ENCODE peak calls at places on chromosomes 1 and 21, in six cellular contexts. X is H1, F is H9, Q is neuronal stem cell, A is IMR-90, C is trophoblast cell. T is an unnamed sample.

GRCh38 chr1:47655521-47656300 is 217.9 kb downstream of the FOXD2 start:
- DNase-seq in X (no peak), F (peak; percentile 8), Q (no peak), A (no peak), C (no peak), T (no peak)

GRCh38 chr1:15442759-15443158 is 4.5 kb downstream of the CTRC start:
- DNase-seq in X (no peak), F (no peak), Q (no peak), A (no peak), C (no peak), T (no peak)

GRCh38 chr1:199808110-199808870 is 219.2 kb upstream of the NR5A2 start:
- DNase-seq in X (no peak), F (no peak), Q (no peak), A (peak; percentile 4), C (peak; percentile 73), T (no peak)

GRCh38 chr1:150484861-150485260 is 2.4 kb upstream of the TARS2 start:
- DNase-seq in X (no peak), F (no peak), Q (no peak), A (peak; percentile 24), C (no peak), T (peak; percentile 32)

GRCh38 chr21:33541105-33541711 is 709 bp downstream of the GART start:
- DNase-seq in X (no peak), F (no peak), Q (no peak), A (peak; percentile 39), C (no peak), T (peak; percentile 63)

GRCh38 chr1:29767088-29767685 is 530.9 kb downstream of the PTPRU start:
- DNase-seq in X (no peak), F (no peak), Q (no peak), A (no peak), C (no peak), T (no peak)

GRCh38 chr1:228434674-228435073 is 18.0 kb upstream of the TRIM17 start:
- DNase-seq in X (no peak), F (no peak), Q (no peak), A (no peak), C (no peak), T (no peak)

GRCh38 chr1:50181027-50181663 is 72.4 kb downstream of the ELAVL4 start:
- DNase-seq in X (no peak), F (no peak), Q (no peak), A (no peak), C (no peak), T (no peak)

GRCh38 chr1:17218939-17219338 is 14.0 kb downstream of the PADI1 start:
- DNase-seq in X (no peak), F (no peak), Q (no peak), A (no peak), C (no peak), T (no peak)

GRCh38 chr1:248791010-248791409 is 34.7 kb downstream of the SH3BP5L start:
- DNase-seq in X (no peak), F (no peak), Q (no peak), A (no peak), C (no peak), T (no peak)

GRCh38 chr1:118396824-118397530 is 211.9 kb upstream of the SPAG17 start:
- DNase-seq in X (no peak), F (no peak), Q (no peak), A (no peak), C (no peak), T (no peak)

GRCh38 chr1:232574867-232575523 is 54.9 kb downstream of the SIPA1L2 start:
- DNase-seq in X (no peak), F (no peak), Q (no peak), A (peak; percentile 68), C (peak; percentile 40), T (no peak)

GRCh38 chr1:35893051-35893879 is 10.3 kb downstream of the AGO1 start:
- DNase-seq in X (no peak), F (no peak), Q (no peak), A (no peak), C (no peak), T (no peak)

DNA sequence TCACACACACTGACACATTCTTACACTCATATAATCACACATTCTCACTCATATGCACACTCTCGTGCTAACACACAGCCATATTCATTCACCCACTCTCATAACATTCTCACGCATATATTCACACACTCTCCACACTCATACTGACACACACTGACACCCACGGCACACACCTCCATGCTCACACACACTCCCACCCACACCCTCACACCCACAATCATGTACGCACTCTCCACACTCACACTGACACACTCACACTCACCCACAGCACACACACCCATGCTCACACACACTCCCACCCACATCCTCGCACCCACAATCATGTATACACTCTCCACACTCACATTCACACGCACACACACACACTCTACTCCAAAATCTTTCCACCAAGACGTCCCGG is 38.2 kb downstream of the SYF2 start:
- DNase-seq in X (no peak), F (no peak), Q (no peak), A (no peak), C (no peak), T (no peak)
- H4K91ac ChIP-seq in X (peak overlapping the region; percentile 93), F (no peak overlapping the region), Q (no peak overlapping the region), A (no peak overlapping the region), C (no peak overlapping the region), T (no peak overlapping the region)

GRCh38 chr1:165409957-165410356 is 35.0 kb downstream of the RXRG start:
- DNase-seq in X (no peak), F (no peak), Q (no peak), A (no peak), C (no peak), T (no peak)
- H3K27me3 ChIP-seq in X (no peaks in the 10 kb centered on the region), F (no peaks in the 10 kb centered on the region), Q (no peaks in the 10 kb centered on the region), A (no peaks in the 10 kb centered on the region), C (no peaks in the 10 kb centered on the region), T (peaks cover 4% of the 10 kb centered on the region)

DNA sequence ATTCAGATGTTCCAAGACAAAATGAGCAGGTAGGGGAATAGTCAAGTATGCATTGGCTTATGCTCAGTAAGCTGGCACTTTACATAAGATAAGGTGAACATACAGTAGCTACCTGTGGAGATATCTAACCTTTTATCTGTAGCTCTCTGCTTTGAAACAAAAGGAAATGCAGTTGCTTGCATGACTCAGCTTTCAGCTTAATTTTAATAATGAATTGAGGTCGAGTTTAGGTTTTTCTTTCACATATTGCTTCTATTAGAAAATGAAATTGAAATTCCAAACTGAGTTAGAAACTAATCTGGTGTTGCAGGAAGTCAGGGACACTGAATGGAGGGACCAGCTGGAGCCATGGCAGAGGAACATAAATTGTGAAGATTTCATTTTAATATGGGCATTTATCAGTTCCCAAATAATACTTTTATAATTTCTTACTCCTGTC is 8.3 kb downstream of the FRRS1 start:
- DNase-seq in X (no peak), F (no peak), Q (no peak), A (no peak), C (no peak), T (no peak)
- H4K91ac ChIP-seq in X (no peak overlapping the region), F (no peak overlapping the region), Q (no peak overlapping the region), A (no peak overlapping the region), C (no peak overlapping the region), T (no peak overlapping the region)

DNA sequence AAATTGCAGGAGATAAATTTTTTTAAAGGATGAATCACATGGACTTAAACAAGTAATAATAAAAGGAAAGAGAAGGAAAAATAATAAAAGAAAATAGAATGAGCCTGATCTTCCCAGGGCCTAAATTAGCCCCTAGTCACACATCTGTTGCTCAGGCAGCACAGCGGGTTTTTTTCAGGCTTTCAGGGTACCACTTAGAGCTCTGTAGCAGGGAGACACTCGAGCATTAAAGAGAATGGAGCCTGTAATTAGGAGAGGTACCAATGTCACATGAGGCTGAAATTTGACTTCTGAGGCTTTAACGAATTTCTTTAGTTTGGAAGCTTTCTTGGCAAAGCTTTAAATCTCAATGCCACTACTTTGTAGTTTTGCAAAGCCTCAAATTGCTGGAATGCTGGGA is 116.3 kb downstream of the AK5 start:
- DNase-seq in X (no peak), F (no peak), Q (no peak), A (no peak), C (no peak), T (no peak)
- H3K27me3 ChIP-seq in X (no peaks in the 10 kb centered on the region), F (no peaks in the 10 kb centered on the region), Q (no peaks in the 10 kb centered on the region), A (no peaks in the 10 kb centered on the region), C (no peaks in the 10 kb centered on the region), T (no peaks in the 10 kb centered on the region)

GRCh38 chr1:169499807-169500206 is 14.1 kb upstream of the SLC19A2 start:
- DNase-seq in X (no peak), F (no peak), Q (no peak), A (no peak), C (no peak), T (no peak)
- H4K91ac ChIP-seq in X (no peak overlapping the region), F (no peak overlapping the region), Q (no peak overlapping the region), A (no peak overlapping the region), C (no peak overlapping the region), T (no peak overlapping the region)

GRCh38 chr1:205008896-205009295 is 34.1 kb upstream of the CNTN2 start:
- DNase-seq in X (no peak), F (no peak), Q (no peak), A (no peak), C (no peak), T (no peak)

GRCh38 chr1:204997616-204998015 is 45.4 kb upstream of the CNTN2 start:
- DNase-seq in X (no peak), F (no peak), Q (no peak), A (no peak), C (no peak), T (no peak)

GRCh38 chr1:205001101-205001620 is 41.9 kb upstream of the CNTN2 start:
- DNase-seq in X (no peak), F (no peak), Q (no peak), A (no peak), C (no peak), T (no peak)

GRCh38 chr1:205004296-205004813 is 38.7 kb upstream of the CNTN2 start:
- DNase-seq in X (no peak), F (no peak), Q (no peak), A (no peak), C (no peak), T (no peak)

GRCh38 chr1:205003358-205004145 is 39.5 kb upstream of the CNTN2 start:
- DNase-seq in X (no peak), F (peak; percentile 47), Q (no peak), A (no peak), C (peak; percentile 54), T (no peak)
- H3K27me3 ChIP-seq in X (no peaks in the 10 kb centered on the region), F (no peaks in the 10 kb centered on the region), Q (peaks cover 3% of the 10 kb centered on the region), A (peaks cover 50% of the 10 kb centered on the region), C (no peaks in the 10 kb centered on the region), T (peaks cover 62% of the 10 kb centered on the region)

T was measured in mesenchymal stem cell.